ENCODE peak calls at places on chromosomes 16 and 17, in nine cellular contexts. B is left cardiac atrium; J is colonic mucosa; I is anterior cingulate cortex; M is T-helper 22 cell; E is NCI-H1105; P is HuH-7.5; R is stimulated activated effector memory CD8-positive, alpha-beta T cell treated with anti-CD3 and anti-CD28 coated beads, Interleukin-12 subunit alpha, Interleukin-12 subunit beta, amount 100 ng/mL, for 72 hours; N is Kasumi-1. G is an unnamed sample.

GRCh38 chr17:74325743-74326379 is at the start of gene KIF19:
- DNase-seq in B (peak; percentile 69), J (peak; percentile 36), I (no peak), M (peak; percentile 26), E (no peak), P (no peak), R (peak; percentile 57), N (no peak), G (peak; percentile 51)

GRCh38 chr16:86578499-86579267 is at the start of gene FOXL1:
- DNase-seq in B (peak; percentile 67), J (no peak), I (no peak), M (no peak), E (no peak), P (no peak), R (no peak), N (no peak), G (peak; percentile 74)

GRCh38 chr16:47309581-47310312 is 151.1 kb downstream of the ITFG1 start:
- DNase-seq in B (no peak), J (no peak), I (no peak), M (no peak), E (no peak), P (no peak), R (no peak), N (no peak), G (peak; percentile 15)

GRCh38 chr16:86608301-86608747 is 30.0 kb downstream of the FOXL1 start:
- DNase-seq in B (no peak), J (no peak), I (no peak), M (no peak), E (no peak), P (no peak), R (no peak), N (no peak), G (no peak)

GRCh38 chr16:58455750-58456149 is 44.2 kb upstream of the NDRG4 start:
- DNase-seq in B (no peak), J (no peak), I (no peak), M (no peak), E (no peak), P (no peak), R (no peak), N (no peak), G (no peak)

GRCh38 chr17:80213651-80213975 is 6.5 kb downstream of the SGSH start:
- DNase-seq in B (no peak), J (no peak), I (no peak), M (no peak), E (no peak), P (no peak), R (no peak), N (no peak), G (no peak)

GRCh38 chr17:56777859-56778258 is 55.9 kb downstream of the C17orf67 start:
- DNase-seq in B (peak; percentile 32), J (no peak), I (no peak), M (no peak), E (no peak), P (no peak), R (no peak), N (no peak), G (peak; percentile 65)

GRCh38 chr16:85460983-85461813 is 151.9 kb upstream of the GSE1 start:
- DNase-seq in B (peak; percentile 55), J (peak; percentile 52), I (no peak), M (no peak), E (peak; percentile 67), P (peak; percentile 75), R (no peak), N (no peak), G (peak; percentile 85)

GRCh38 chr17:62980842-62981241 is 14.8 kb downstream of the TANC2 start:
- DNase-seq in B (no peak), J (no peak), I (no peak), M (no peak), E (no peak), P (no peak), R (no peak), N (no peak), G (no peak)

GRCh38 chr16:90020838-90021382 is 1.7 kb upstream of the DBNDD1 start:
- DNase-seq in B (no peak), J (no peak), I (no peak), M (no peak), E (no peak), P (no peak), R (no peak), N (no peak), G (no peak)

GRCh38 chr16:68512183-68512582 is 26.9 kb upstream of the ZFP90 start:
- DNase-seq in B (no peak), J (no peak), I (no peak), M (no peak), E (no peak), P (no peak), R (no peak), N (peak; percentile 15), G (no peak)

GRCh38 chr16:57192146-57192545 is 6.0 kb downstream of the RSPRY1 start:
- DNase-seq in B (no peak), J (no peak), I (no peak), M (no peak), E (no peak), P (no peak), R (no peak), N (no peak), G (no peak)

GRCh38 chr17:42456223-42457106 is 2.2 kb upstream of the ATP6V0A1 start:
- DNase-seq in B (no peak), J (no peak), I (no peak), M (peak; percentile 12), E (no peak), P (no peak), R (no peak), N (peak; percentile 98), G (peak; percentile 66)

GRCh38 chr17:30299000-30299399 is 7.3 kb upstream of the BLMH start:
- DNase-seq in B (no peak), J (no peak), I (no peak), M (no peak), E (no peak), P (no peak), R (no peak), N (peak; percentile 10), G (no peak)

GRCh38 chr17:2591040-2591640 is 2.3 kb upstream of the PAFAH1B1 start:
- DNase-seq in B (no peak), J (no peak), I (no peak), M (no peak), E (no peak), P (no peak), R (no peak), N (no peak), G (no peak)

GRCh38 chr17:6913608-6914443 is 82.0 kb upstream of the ALOX12 start:
- DNase-seq in B (peak; percentile 78), J (peak; percentile 78), I (peak; percentile 75), M (peak; percentile 31), E (peak; percentile 68), P (peak; percentile 19), R (peak; percentile 71), N (peak; percentile 28), G (peak; percentile 78)

GRCh38 chr17:163514-164103 is 17.8 kb downstream of the DOC2B start:
- DNase-seq in B (no peak), J (no peak), I (no peak), M (no peak), E (no peak), P (peak; percentile 71), R (no peak), N (no peak), G (no peak)

GRCh38 chr16:2095315-2095853 is 40.3 kb downstream of the PKD1 start:
- DNase-seq in B (no peak), J (no peak), I (no peak), M (no peak), E (no peak), P (no peak), R (no peak), N (no peak), G (peak; percentile 90)

GRCh38 chr16:84044108-84044488 is 1.5 kb upstream of the SLC38A8 start:
- DNase-seq in B (no peak), J (no peak), I (no peak), M (no peak), E (no peak), P (peak; percentile 69), R (no peak), N (no peak), G (peak; percentile 49)

GRCh38 chr17:44967026-44967906 is 837 bp downstream of the C1QL1 start:
- DNase-seq in B (no peak), J (no peak), I (no peak), M (no peak), E (no peak), P (no peak), R (no peak), N (no peak), G (no peak)

GRCh38 chr17:28896884-28897768 is at the start of gene FLOT2:
- DNase-seq in B (peak; percentile 75), J (peak; percentile 73), I (peak; percentile 78), M (peak; percentile 53), E (peak; percentile 60), P (peak; percentile 80), R (peak; percentile 46), N (peak; percentile 48), G (peak; percentile 69)

GRCh38 chr16:76970087-76970744 is 220.8 kb upstream of the MON1B start:
- DNase-seq in B (no peak), J (no peak), I (no peak), M (no peak), E (no peak), P (no peak), R (no peak), N (no peak), G (no peak)

GRCh38 chr16:57610611-57611010 is 17.8 kb upstream of the ADGRG1 start:
- DNase-seq in B (no peak), J (peak; percentile 13), I (no peak), M (no peak), E (no peak), P (no peak), R (no peak), N (no peak), G (no peak)

G was measured in AG08396.